ENCODE peak calls at places on chromosomes 11 and 22, in four cellular contexts. X is GM23248, R is PC-3, J is GM23338. H is an unnamed sample.

GRCh38 chr11:33463059-33463458 is 205.9 kb downstream of the HIPK3 start:
- DNase-seq in X (peak; percentile 70), J (no peak), R (no peak), H (no peak)

GRCh38 chr22:27873476-27873875 is 45.6 kb downstream of the PITPNB start:
- DNase-seq in R (no peak), X (no peak), J (no peak), H (no peak)

GRCh38 chr22:32617271-32617670 is 142.7 kb downstream of the FBXO7 start:
- DNase-seq in J (no peak), R (no peak), X (peak; percentile 81), H (no peak)

GRCh38 chr11:117172678-117173421 is 5.7 kb upstream of the SIDT2 start:
- DNase-seq in J (no peak), R (no peak), X (no peak), H (no peak)

GRCh38 chr11:46710821-46711269 is 8.2 kb upstream of the F2 start:
- DNase-seq in R (peak; percentile 43), J (no peak), X (peak; percentile 98), H (no peak)

GRCh38 chr11:70663815-70664214 is 265.5 kb downstream of the CTTN start:
- DNase-seq in J (no peak), X (no peak), R (no peak), H (no peak)

GRCh38 chr22:49789289-49790141 is 38.2 kb downstream of the BRD1 start:
- DNase-seq in J (no peak), X (peak; percentile 67), R (no peak), H (no peak)

GRCh38 chr22:34878996-34879395 is 187.0 kb upstream of the ISX start:
- DNase-seq in J (no peak), R (no peak), X (no peak), H (no peak)

GRCh38 chr22:27602390-27602789 is 199.2 kb downstream of the MN1 start:
- DNase-seq in R (no peak), X (no peak), J (peak; percentile 50), H (no peak)

GRCh38 chr11:1049911-1050580 is 13.5 kb upstream of the MUC6 start:
- DNase-seq in J (no peak), R (no peak), X (no peak), H (no peak)

GRCh38 chr11:113351490-113351889 is 36.1 kb upstream of the ANKK1 start:
- DNase-seq in X (no peak), R (no peak), J (no peak), H (no peak)

GRCh38 chr11:8593455-8593854 is 573 bp downstream of the STK33 start:
- DNase-seq in X (no peak), J (peak; percentile 24), R (no peak), H (peak; percentile 33)

GRCh38 chr11:93740031-93740801 is 1.1 kb downstream of the TAF1D start:
- DNase-seq in R (peak; percentile 67), X (peak; percentile 67), J (peak; percentile 70), H (peak; percentile 91)

GRCh38 chr11:130549393-130549999 is 101.1 kb downstream of the ADAMTS15 start:
- DNase-seq in R (no peak), X (no peak), J (peak; percentile 27), H (no peak)

GRCh38 chr11:48107188-48107704 is 109.4 kb upstream of the OR4B1 start:
- DNase-seq in X (peak; percentile 81), J (no peak), R (peak; percentile 66), H (peak; percentile 76)

GRCh38 chr11:46560300-46561025 is 33.4 kb downstream of the AMBRA1 start:
- DNase-seq in X (peak; percentile 63), J (no peak), R (no peak), H (peak; percentile 72)

GRCh38 chr11:14082338-14082737 is 119.8 kb downstream of the SPON1 start:
- DNase-seq in J (no peak), X (peak; percentile 50), R (no peak), H (no peak)

GRCh38 chr22:25447067-25447688 is 117.3 kb upstream of the GRK3 start:
- DNase-seq in R (no peak), J (peak; percentile 21), X (no peak), H (no peak)

GRCh38 chr11:75898871-75899270 is 83.9 kb downstream of the UVRAG start:
- DNase-seq in X (no peak), J (no peak), R (no peak), H (no peak)

GRCh38 chr11:87976009-87976408 is 199.2 kb downstream of the RAB38 start:
- DNase-seq in R (no peak), J (no peak), X (no peak), H (no peak)

GRCh38 chr11:102115557-102115956 is 5.3 kb downstream of the YAP1 start:
- DNase-seq in R (peak; percentile 81), X (peak; percentile 63), J (peak; percentile 62), H (no peak)

GRCh38 chr22:44212936-44213335 is 32.2 kb downstream of the PARVG start:
- DNase-seq in J (no peak), R (no peak), X (no peak), H (no peak)
- TF ChIP-seq EZH2phosphoT487 in J (no peak), R (no peak), X (no peak), H (no peak)

DNA sequence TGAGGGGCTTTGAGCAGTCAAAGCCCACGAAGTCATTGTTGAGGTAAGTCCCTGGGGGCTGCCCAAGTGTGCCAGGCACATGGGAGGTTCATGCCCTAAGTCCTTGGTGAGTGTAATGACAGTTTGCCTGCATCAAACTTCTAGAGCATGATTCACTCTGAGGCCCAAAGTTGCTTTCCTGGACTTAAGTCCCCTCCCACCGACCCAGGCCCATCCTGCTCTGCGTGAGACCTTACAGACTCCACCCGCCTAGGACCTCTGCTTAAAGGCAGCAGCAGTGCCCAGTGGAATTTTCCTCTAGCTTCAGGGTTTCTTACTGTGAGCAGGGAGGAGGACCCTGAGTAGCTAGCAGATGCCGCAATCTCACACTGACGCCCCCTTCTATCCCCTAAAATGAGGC is 5.7 kb upstream of the PVALB start:
- DNase-seq in X (no peak), R (no peak), J (peak; percentile 59), H (no peak)
- TF ChIP-seq EZH2phosphoT487 in X (no peak), R (no peak), J (no peak), H (no peak)

DNA sequence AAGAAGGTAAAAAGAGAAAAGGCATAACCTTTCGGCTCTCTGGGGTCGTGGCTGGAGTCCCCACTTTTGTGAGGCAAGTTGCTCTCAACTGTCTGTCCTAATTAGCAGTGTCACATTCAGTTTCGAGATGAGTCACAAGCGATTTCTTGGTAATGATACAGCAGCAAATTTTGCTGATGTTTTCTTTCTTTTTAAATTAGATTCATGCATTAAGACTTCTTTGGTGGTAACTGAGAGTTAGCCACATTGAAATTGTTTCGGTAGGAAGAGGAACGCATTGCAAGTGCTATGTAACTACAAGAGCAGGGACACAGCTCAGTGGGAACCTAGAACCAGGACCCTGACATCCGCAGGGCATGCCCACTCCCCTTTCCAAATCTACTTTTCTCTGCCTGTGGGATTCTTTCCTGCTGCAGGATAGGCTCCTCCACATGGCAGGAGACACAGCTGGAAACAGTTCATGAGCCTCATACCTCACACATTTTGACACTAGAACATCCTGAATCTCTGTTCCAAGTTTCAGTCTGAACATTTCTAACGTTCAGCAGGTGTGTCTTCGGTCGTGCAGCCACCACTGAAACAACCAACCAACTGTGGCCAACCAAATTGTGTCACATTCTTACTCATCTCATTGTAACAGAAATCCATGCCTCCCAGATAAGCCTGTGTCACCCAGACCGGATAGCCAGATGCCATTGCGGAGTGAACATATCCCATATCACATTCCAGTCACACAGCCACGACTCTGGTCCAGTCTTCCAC is 987.6 kb downstream of the NTM start:
- DNase-seq in J (no peak), X (no peak), R (no peak), H (peak; percentile 95)
- TF ChIP-seq EZH2phosphoT487 in J (no peak), X (no peak), R (no peak), H (no peak)

GRCh38 chr22:36937319-36938027 is 24.0 kb downstream of the CSF2RB start:
- DNase-seq in X (no peak), R (no peak), J (no peak), H (no peak)

GRCh38 chr22:36942561-36942960 is 29.1 kb downstream of the CSF2RB start:
- DNase-seq in R (no peak), J (no peak), X (no peak), H (no peak)

GRCh38 chr22:36938886-36939285 is 25.5 kb downstream of the CSF2RB start:
- DNase-seq in X (no peak), J (no peak), R (no peak), H (no peak)

GRCh38 chr22:36938028-36938425 is 24.6 kb downstream of the CSF2RB start:
- DNase-seq in X (no peak), R (no peak), J (no peak), H (no peak)

GRCh38 chr22:36940676-36941075 is 27.2 kb downstream of the CSF2RB start:
- DNase-seq in X (no peak), R (no peak), J (peak; percentile 44), H (peak; percentile 90)
- TF ChIP-seq EZH2phosphoT487 in X (no peak), R (no peak), J (no peak), H (no peak)

DNA sequence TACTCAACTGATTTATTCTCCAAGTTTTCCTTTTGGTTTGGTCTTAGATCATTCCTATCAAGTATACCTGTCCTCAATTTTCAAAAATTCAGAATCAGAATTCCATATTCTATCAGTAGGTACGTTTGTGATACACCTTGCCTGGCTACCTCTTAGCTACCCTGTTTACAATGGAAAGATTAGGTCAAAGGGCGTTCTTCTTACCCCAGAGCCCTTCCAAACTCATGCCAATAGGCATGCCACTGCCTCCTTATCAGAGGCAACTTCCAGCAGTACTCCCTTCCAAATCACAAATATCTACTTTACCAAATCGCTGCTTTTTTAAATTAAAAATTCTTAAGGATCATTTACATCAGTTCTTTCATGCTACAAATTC is 1.0 kb downstream of the PATL1 start:
- DNase-seq in J (no peak), X (no peak), R (no peak), H (no peak)
- TF ChIP-seq EZH2phosphoT487 in J (no peak), X (no peak), R (no peak), H (no peak)

GRCh38 chr11:67351275-67352005 is 1.9 kb downstream of the POLD4 start:
- DNase-seq in R (peak; percentile 94), J (peak; percentile 90), X (peak; percentile 85), H (peak; percentile 76)
- TF ChIP-seq EZH2phosphoT487 in R (no peak), J (no peak), X (no peak), H (no peak)